ENCODE peak calls at places on chromosomes 6 and 20, in seven cellular contexts. F, K, M, L, J, E and Q are unnamed samples.

GRCh38 chr6:38856490-38856889 is 141.4 kb downstream of the DNAH8 start:
- DNase-seq in F (no peak), K (no peak), M (no peak), L (no peak), J (no peak), E (no peak), Q (no peak)

GRCh38 chr20:25408890-25409289 is 1.4 kb downstream of the GINS1 start:
- DNase-seq in F (no peak), K (no peak), M (no peak), L (no peak), J (no peak), E (no peak), Q (no peak)

GRCh38 chr6:148457137-148457842 is 114.7 kb downstream of the SASH1 start:
- DNase-seq in F (no peak), K (no peak), M (no peak), L (peak), J (no peak), E (no peak), Q (no peak)

GRCh38 chr20:46990017-46990810 is 95.6 kb downstream of the EYA2 start:
- DNase-seq in F (no peak), K (no peak), M (peak), L (no peak), J (no peak), E (no peak), Q (no peak)

GRCh38 chr20:47741669-47742345 is 43.5 kb downstream of the SULF2 start:
- DNase-seq in F (no peak), K (no peak), M (no peak), L (peak), J (no peak), E (peak), Q (no peak)

GRCh38 chr6:26020983-26021349 is 58.4 kb downstream of the TRIM38 start:
- DNase-seq in F (no peak), K (peak), M (no peak), L (peak), J (peak), E (no peak), Q (no peak)

GRCh38 chr20:23077277-23077676 is 8.8 kb downstream of the CD93 start:
- DNase-seq in F (no peak), K (no peak), M (no peak), L (no peak), J (no peak), E (no peak), Q (no peak)

GRCh38 chr6:31785475-31785874 is 8.3 kb upstream of the VWA7 start:
- DNase-seq in F (no peak), K (no peak), M (no peak), L (no peak), J (no peak), E (no peak), Q (no peak)

GRCh38 chr6:36443951-36444428 is 1.2 kb downstream of the KCTD20 start:
- DNase-seq in F (no peak), K (peak), M (peak), L (peak), J (no peak), E (peak), Q (peak)

GRCh38 chr6:51025082-51025777 is 206.6 kb downstream of the TFAP2B start:
- DNase-seq in F (peak), K (no peak), M (no peak), L (no peak), J (no peak), E (peak), Q (no peak)

GRCh38 chr6:111829581-111829980 is 43.7 kb downstream of the FYN start:
- DNase-seq in F (no peak), K (no peak), M (no peak), L (no peak), J (no peak), E (no peak), Q (no peak)

GRCh38 chr6:70797625-70798024 is 129.9 kb downstream of the SMAP1 start:
- DNase-seq in F (no peak), K (no peak), M (no peak), L (no peak), J (no peak), E (no peak), Q (peak)

GRCh38 chr6:141587482-141588266 is 545.1 kb upstream of the GJE1 start:
- DNase-seq in F (no peak), K (no peak), M (no peak), L (no peak), J (no peak), E (no peak), Q (no peak)

GRCh38 chr6:161265975-161266374 is 7.9 kb downstream of the AGPAT4 start:
- DNase-seq in F (no peak), K (no peak), M (no peak), L (no peak), J (no peak), E (no peak), Q (no peak)

GRCh38 chr6:166907871-166908806 is 48.2 kb downstream of the RNASET2 start:
- DNase-seq in F (no peak), K (no peak), M (no peak), L (no peak), J (no peak), E (peak), Q (peak)

GRCh38 chr6:168090064-168090690 is 11.2 kb upstream of the FRMD1 start:
- DNase-seq in F (no peak), K (no peak), M (no peak), L (no peak), J (peak), E (no peak), Q (no peak)

GRCh38 chr6:105209950-105210706 is 30.3 kb upstream of the POPDC3 start:
- DNase-seq in F (no peak), K (no peak), M (no peak), L (peak), J (no peak), E (peak), Q (no peak)

GRCh38 chr6:26233608-26234420 is 131.2 kb upstream of the BTN3A2 start:
- DNase-seq in F (no peak), K (peak), M (peak), L (peak), J (peak), E (no peak), Q (peak)

GRCh38 chr20:31918471-31919105 is 33.3 kb downstream of the PDRG1 start:
- DNase-seq in F (no peak), K (no peak), M (no peak), L (no peak), J (no peak), E (no peak), Q (no peak)

GRCh38 chr6:73652637-73653570 is 888 bp downstream of the SLC17A5 start:
- DNase-seq in F (no peak), K (peak), M (peak), L (peak), J (peak), E (peak), Q (peak)

GRCh38 chr20:47544852-47545251 is 43.2 kb downstream of the NCOA3 start:
- DNase-seq in F (no peak), K (no peak), M (no peak), L (no peak), J (no peak), E (no peak), Q (no peak)